ENCODE peak calls at places on chromosomes 7 and 10, in four cellular contexts. J is psoas muscle, F is amniotic stem cell, M is Caki2. R is an unnamed sample.

GRCh38 chr7:44386139-44386913 is 60.9 kb upstream of the CAMK2B start:
- DNase-seq in J (no peak), F (no peak), M (no peak), R (no peak)

GRCh38 chr10:16777473-16778370 is 39.5 kb downstream of the RSU1 start:
- DNase-seq in J (no peak), F (peak; percentile 27), M (peak; percentile 30), R (peak; percentile 36)

GRCh38 chr10:111107023-111107422 is 30.2 kb downstream of the ADRA2A start:
- DNase-seq in J (no peak), F (no peak), M (no peak), R (no peak)

GRCh38 chr10:80281292-80281691 is 8.2 kb downstream of the MAT1A start:
- DNase-seq in J (no peak), F (no peak), M (no peak), R (no peak)

GRCh38 chr7:68663392-68663791 is 934.9 kb upstream of the AUTS2 start:
- DNase-seq in J (no peak), F (no peak), M (no peak), R (no peak)

GRCh38 chr7:70390251-70390650 is 741.7 kb upstream of the GALNT17 start:
- DNase-seq in J (no peak), F (no peak), M (no peak), R (no peak)

GRCh38 chr10:8035641-8036520 is 18.6 kb upstream of the GATA3 start:
- DNase-seq in J (no peak), F (no peak), M (no peak), R (no peak)

GRCh38 chr10:32095116-32095733 is 39.0 kb upstream of the KIF5B start:
- DNase-seq in J (no peak), F (no peak), M (no peak), R (no peak)

GRCh38 chr10:59864141-59864962 is 42.0 kb downstream of the CCDC6 start:
- DNase-seq in J (no peak), F (no peak), M (no peak), R (no peak)

R was measured in ovary.